ENCODE peak calls at places on chromosomes 5 and 9, in six cellular contexts. W, R, Q, B, L and A are unnamed samples.

GRCh38 chr5:3337812-3338541 is 257.7 kb upstream of the IRX1 start:
- ATAC-seq in W (no peak), L (no peak), B (no peak), Q (no peak), R (no peak), A (no peak)

GRCh38 chr9:117035546-117035945 is 348.4 kb downstream of the TRIM32 start:
- ATAC-seq in Q (no peak), B (no peak), L (no peak), R (no peak), W (no peak), A (no peak)

GRCh38 chr9:133449760-133450159 is 10.0 kb upstream of the CACFD1 start:
- ATAC-seq in L (peak), B (no peak), Q (no peak), W (no peak), R (peak), A (no peak)

GRCh38 chr5:128708841-128709240 is 170.8 kb upstream of the FBN2 start:
- ATAC-seq in Q (no peak), W (no peak), R (no peak), B (no peak), L (no peak), A (no peak)

GRCh38 chr9:24502548-24502947 is 43.1 kb downstream of the IZUMO3 start:
- ATAC-seq in W (no peak), L (no peak), B (no peak), Q (no peak), R (no peak), A (no peak)

GRCh38 chr5:55966284-55966683 is 28.5 kb downstream of the IL6ST start:
- ATAC-seq in W (no peak), L (peak), R (no peak), B (no peak), Q (no peak), A (no peak)

GRCh38 chr9:72687331-72687730 is 165.9 kb downstream of the TMC1 start:
- ATAC-seq in L (no peak), B (no peak), Q (no peak), W (no peak), R (no peak), A (no peak)

GRCh38 chr5:156052697-156053455 is 274.1 kb upstream of the SGCD start:
- ATAC-seq in Q (no peak), L (no peak), R (no peak), B (no peak), W (no peak), A (no peak)

GRCh38 chr9:13110766-13111400 is 168.6 kb downstream of the MPDZ start:
- ATAC-seq in W (no peak), B (peak), R (no peak), Q (peak), L (no peak), A (peak)

GRCh38 chr9:32424616-32425015 is 40.2 kb downstream of the ACO1 start:
- ATAC-seq in W (no peak), Q (no peak), L (no peak), R (no peak), B (no peak), A (no peak)

GRCh38 chr5:76791461-76791860 is 27.4 kb upstream of the F2RL1 start:
- ATAC-seq in W (no peak), L (no peak), Q (no peak), R (no peak), B (no peak), A (no peak)

GRCh38 chr9:114803886-114804285 is 2.0 kb downstream of the TNFSF15 start:
- ATAC-seq in Q (no peak), W (no peak), R (no peak), L (no peak), B (no peak), A (no peak)

GRCh38 chr9:114806571-114806970 is 732 bp upstream of the TNFSF15 start:
- ATAC-seq in B (no peak), R (no peak), W (no peak), Q (no peak), L (peak), A (no peak)

GRCh38 chr9:114803459-114803858 is 2.4 kb downstream of the TNFSF15 start:
- ATAC-seq in R (no peak), B (no peak), Q (peak), W (no peak), L (no peak), A (no peak)

GRCh38 chr9:114804504-114804903 is 1.3 kb downstream of the TNFSF15 start:
- ATAC-seq in W (no peak), R (no peak), L (peak), Q (peak), B (no peak), A (no peak)

GRCh38 chr9:114805670-114806551 is at the start of gene TNFSF15:
- ATAC-seq in B (peak), R (peak), W (peak), L (peak), Q (peak), A (peak)
- H3K4me3 ChIP-seq in B (peak), R (no peak), W (no peak), L (no peak), Q (peak), A (peak)

DNA sequence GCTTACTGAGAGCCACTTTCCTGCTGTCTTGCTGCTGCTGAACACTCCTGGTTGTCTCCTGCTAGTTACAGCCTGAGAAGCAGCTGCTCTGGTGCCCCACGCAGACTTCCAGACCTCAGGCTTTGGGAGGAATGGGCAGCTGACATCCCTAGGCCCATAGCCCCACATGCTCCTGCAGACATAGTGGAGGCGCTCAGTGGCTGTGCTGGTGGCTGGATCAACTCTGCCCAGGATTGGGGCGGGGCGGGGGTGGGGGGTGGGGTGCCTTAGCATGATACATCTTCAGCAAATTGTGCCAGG is 93.9 kb downstream of the DAB2IP start:
- ATAC-seq in L (no peak), Q (no peak), W (no peak), B (no peak), R (no peak), A (no peak)
- H3K4me3 ChIP-seq in L (no peak), Q (no peak), W (no peak), B (no peak), R (no peak), A (no peak)

GRCh38 chr9:107008447-107008846 is 145.5 kb downstream of the ZNF462 start:
- ATAC-seq in Q (no peak), B (no peak), R (no peak), L (peak), W (no peak), A (no peak)

GRCh38 chr9:107007981-107008380 is 145.0 kb downstream of the ZNF462 start:
- ATAC-seq in W (no peak), Q (no peak), L (no peak), B (no peak), R (no peak), A (no peak)

GRCh38 chr9:107005201-107005600 is 142.2 kb downstream of the ZNF462 start:
- ATAC-seq in L (no peak), W (no peak), B (no peak), Q (no peak), R (no peak), A (no peak)

GRCh38 chr9:107007361-107007760 is 144.4 kb downstream of the ZNF462 start:
- ATAC-seq in W (no peak), Q (no peak), R (no peak), B (no peak), L (no peak), A (no peak)
- H3K4me3 ChIP-seq in W (no peak), Q (no peak), R (no peak), B (no peak), L (no peak), A (no peak)

DNA sequence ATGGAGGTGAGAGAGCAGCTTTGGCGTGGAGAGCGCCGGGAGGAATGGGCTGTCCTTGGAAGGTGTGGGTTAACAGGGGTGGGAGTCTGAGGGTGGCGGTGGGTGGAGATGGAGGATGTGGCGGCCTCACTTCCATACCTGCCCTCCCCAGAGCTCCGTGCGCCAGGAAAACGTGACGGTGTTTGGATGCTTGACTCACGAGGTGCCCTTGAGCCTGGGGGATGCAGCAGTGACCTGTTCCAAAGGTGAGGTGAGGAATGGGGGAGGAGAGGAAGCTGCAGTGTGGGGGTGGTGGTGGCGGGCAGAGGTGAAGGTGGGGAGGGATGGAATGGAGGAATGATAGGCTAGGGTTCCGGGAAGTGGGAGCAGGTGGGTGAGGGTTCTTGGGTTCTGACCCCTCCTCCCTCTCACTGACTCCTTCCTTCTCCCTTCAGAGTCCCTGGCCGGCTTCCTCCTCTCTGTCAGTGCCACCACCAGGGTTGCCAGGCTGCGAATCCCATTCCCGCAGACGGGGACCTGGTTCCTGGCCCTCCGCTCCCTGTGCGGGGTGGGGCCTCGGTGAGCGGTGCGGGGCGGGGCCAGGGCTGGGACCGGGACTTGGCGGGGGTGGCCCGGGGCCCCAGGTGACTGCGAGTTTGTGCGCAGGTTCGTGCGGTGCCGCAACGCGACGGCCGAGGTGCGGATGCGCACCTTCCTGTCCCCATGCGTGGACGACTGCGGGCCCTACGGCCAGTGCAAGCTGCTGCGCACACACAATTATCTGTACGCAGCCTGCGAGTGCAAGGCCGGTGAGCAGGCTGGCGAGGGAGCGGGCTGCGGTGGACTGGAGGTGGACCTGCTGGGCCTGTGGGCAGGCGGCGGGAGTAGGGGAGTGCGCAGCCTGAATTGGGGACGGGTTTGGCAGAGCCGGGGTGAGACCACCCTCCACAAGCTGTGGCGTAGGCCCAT is 17.1 kb downstream of the TMEM8B start:
- ATAC-seq in B (no peak), W (no peak), R (no peak), Q (no peak), L (no peak), A (no peak)
- H3K4me3 ChIP-seq in B (no peak), W (no peak), R (no peak), Q (no peak), L (no peak), A (no peak)

GRCh38 chr5:119275146-119275872 is 80.5 kb upstream of the TNFAIP8 start:
- ATAC-seq in B (no peak), Q (no peak), L (no peak), R (peak), W (no peak), A (no peak)

GRCh38 chr5:119275873-119276214 is 80.0 kb upstream of the TNFAIP8 start:
- ATAC-seq in B (no peak), Q (no peak), R (no peak), L (peak), W (no peak), A (no peak)

GRCh38 chr5:119273391-119273839 is 82.4 kb upstream of the TNFAIP8 start:
- ATAC-seq in B (no peak), W (no peak), Q (no peak), L (no peak), R (no peak), A (no peak)

GRCh38 chr5:119274767-119275130 is 81.1 kb upstream of the TNFAIP8 start:
- ATAC-seq in R (peak), L (no peak), B (no peak), Q (peak), W (no peak), A (no peak)

DNA sequence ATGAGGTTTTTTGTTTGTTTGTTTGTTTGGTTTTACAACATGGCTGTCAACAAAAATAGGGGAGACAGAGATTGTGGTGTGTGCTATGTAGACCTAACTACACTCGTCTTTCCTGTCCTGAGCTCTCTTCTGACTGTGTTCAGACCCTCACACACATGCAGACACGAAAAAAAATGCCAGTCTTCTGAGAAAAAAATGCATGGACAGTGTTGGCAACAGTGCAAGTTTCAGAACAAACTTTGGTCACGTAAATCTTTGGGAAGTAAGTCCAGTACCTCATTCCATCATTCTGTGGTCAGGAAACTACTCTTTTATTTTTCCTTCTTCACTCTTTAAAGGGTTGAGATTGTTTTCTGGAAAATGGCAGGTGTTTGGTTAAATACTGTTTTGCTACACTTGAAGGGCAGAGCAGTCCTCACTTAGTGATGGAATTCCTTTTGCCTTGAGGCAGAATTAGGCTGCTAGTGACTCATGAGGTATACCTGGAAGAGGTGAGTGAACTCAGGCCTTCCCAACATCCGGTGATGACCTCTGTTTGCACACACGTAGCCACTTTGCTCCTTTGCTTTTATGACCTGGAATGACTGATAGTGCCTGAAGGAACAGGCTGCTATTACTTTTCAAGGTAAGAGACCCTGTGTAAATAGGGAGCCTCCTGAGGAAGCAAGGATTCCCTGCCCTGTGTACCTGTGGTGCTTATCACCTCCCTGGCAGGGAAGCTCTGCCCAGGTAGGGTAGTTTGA is 81.6 kb upstream of the TNFAIP8 start:
- ATAC-seq in L (peak), R (no peak), W (no peak), Q (no peak), B (no peak), A (no peak)
- H3K4me3 ChIP-seq in L (no peak), R (no peak), W (no peak), Q (peak), B (no peak), A (no peak)

DNA sequence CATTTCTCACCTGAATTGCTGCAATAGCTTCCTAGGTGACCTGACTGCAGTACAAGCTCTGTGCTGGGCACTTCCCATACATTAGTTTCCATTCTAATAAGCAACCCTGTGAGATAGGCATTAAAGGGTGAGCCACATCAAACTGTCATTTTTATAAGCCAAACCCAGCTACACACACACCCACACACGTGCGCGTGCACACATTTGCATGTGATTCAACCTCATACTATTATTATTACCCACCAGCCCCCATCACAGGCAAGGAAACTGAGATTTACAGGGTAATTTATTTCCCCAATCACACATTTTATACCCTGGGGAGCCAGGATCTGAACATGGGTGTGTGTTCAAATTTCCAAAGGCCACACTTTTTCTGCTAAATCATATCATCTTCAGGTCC is 93.6 kb downstream of the TTLL11 start:
- ATAC-seq in B (no peak), W (no peak), L (no peak), R (no peak), Q (no peak), A (no peak)
- H3K4me3 ChIP-seq in B (no peak), W (no peak), L (no peak), R (no peak), Q (no peak), A (no peak)

DNA sequence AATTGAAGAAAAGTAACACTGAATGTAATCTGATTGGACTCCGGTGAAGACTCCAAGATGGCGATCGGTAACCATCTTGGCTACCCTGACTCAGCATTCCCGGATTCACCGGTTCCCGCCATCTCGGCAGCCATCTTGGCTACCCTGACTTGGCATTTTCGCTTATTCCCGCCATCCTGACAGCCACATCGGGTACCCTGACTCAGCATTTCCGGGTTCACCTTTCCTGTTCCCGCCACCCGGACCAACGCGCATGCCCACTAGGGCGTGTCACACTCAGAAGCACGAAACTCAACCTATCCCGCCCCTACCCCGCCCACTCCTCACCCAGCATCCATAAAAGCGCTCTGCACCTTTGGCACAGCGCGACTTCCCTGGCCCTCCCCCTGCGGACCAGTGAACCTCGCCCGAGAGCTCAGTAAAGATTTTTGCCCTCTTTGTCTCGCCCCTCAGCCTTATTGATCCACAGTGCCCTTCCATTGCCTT is 17.2 kb downstream of the SPTLC1 start:
- ATAC-seq in R (peak), W (no peak), Q (peak), L (peak), B (peak), A (peak)
- H3K4me3 ChIP-seq in R (peak), W (peak), Q (peak), L (no peak), B (peak), A (peak)

DNA sequence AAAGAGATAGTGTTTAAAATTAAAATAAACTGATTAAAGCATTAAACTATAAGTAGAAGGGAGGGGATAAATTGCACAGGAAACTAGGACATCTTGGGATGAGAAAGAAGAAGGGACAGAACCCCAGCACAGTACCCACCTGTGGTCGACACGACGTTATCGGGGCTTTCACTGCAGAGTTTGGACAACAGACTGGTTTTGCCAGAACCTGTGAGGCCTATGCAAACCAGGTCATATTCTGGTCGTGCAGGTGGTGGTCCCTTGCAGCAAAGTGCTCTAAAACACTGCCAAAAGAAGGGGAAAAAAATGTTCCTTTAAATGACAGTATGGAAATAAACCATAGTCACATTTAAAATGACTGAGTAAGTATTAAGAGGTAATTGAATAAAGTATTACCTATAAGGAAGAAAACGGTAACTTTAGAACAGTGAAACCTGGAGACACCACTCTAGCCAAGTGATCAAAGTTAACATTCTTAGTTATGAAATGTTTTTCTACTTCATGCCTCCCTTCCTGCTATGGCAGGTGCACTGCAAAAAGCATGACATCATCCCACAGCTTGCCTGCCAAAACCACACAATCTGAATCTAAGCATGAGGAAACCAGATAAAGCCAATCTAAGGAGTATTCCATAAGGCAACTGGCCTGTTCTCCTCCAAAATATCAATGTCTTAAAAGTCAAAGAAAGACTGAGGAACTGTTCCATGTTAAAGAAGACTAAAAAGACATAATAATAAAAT is 138.6 kb downstream of the ARL15 start:
- ATAC-seq in W (no peak), Q (no peak), L (peak), B (no peak), R (no peak), A (no peak)
- H3K4me3 ChIP-seq in W (no peak), Q (no peak), L (no peak), B (no peak), R (no peak), A (no peak)